ENCODE peak calls at places on chromosome 10, in seven cellular contexts. N is A549; K is mammary epithelial cell; Y is CD8-positive, alpha-beta T cell; S is CD4-positive, CD25-positive, alpha-beta regulatory T cell; V is IMR-90; T is endodermal cell. G is an unnamed sample. For H3K9me3, the result is how much of the 10 kb centered on the place peaks cover.

GRCh38 chr10:109593686-109594085 is 329.6 kb downstream of the XPNPEP1 start:
- DNase-seq in N (no peak), K (no peak), Y (no peak), S (no peak), V (no peak), T (no peak), G (no peak)

GRCh38 chr10:52357986-52358385 is 43.9 kb downstream of the DKK1 start:
- DNase-seq in N (no peak), K (no peak), Y (no peak), S (no peak), V (peak), T (no peak), G (no peak)

GRCh38 chr10:23065549-23065948 is 29.8 kb upstream of the MSRB2 start:
- DNase-seq in N (peak), K (peak), Y (no peak), S (no peak), V (peak), T (no peak), G (no peak)

GRCh38 chr10:57807906-57808305 is 459.8 kb downstream of the IPMK start:
- DNase-seq in N (no peak), K (no peak), Y (no peak), S (no peak), V (no peak), T (no peak), G (no peak)

GRCh38 chr10:43781480-43782361 is 133.0 kb upstream of the ZNF32 start:
- DNase-seq in N (no peak), K (no peak), Y (peak), S (no peak), V (peak), T (no peak), G (no peak)

GRCh38 chr10:128180843-128181242 is 54.6 kb upstream of the MKI67 start:
- DNase-seq in N (no peak), K (no peak), Y (peak), S (peak), V (no peak), T (no peak), G (no peak)

GRCh38 chr10:111996103-111996502 is 187.5 kb downstream of the GPAM start:
- DNase-seq in N (no peak), K (no peak), Y (no peak), S (no peak), V (no peak), T (no peak), G (no peak)

GRCh38 chr10:86367339-86367951 is 850 bp upstream of the GRID1 start:
- DNase-seq in N (no peak), K (no peak), Y (no peak), S (no peak), V (no peak), T (peak), G (no peak)

GRCh38 chr10:43957267-43958070 is 308.8 kb upstream of the ZNF32 start:
- DNase-seq in N (no peak), K (no peak), Y (no peak), S (no peak), V (no peak), T (peak), G (no peak)

GRCh38 chr10:73920084-73920483 is 9.2 kb downstream of the PLAU start:
- DNase-seq in N (no peak), K (peak), Y (no peak), S (no peak), V (no peak), T (no peak), G (no peak)

GRCh38 chr10:70367195-70367796 is 15.1 kb downstream of the LRRC20 start:
- DNase-seq in N (no peak), K (no peak), Y (no peak), S (no peak), V (peak), T (no peak), G (no peak)

GRCh38 chr10:94276140-94276539 is 86.6 kb downstream of the NOC3L start:
- DNase-seq in N (no peak), K (no peak), Y (no peak), S (no peak), V (no peak), T (no peak), G (no peak)

DNA sequence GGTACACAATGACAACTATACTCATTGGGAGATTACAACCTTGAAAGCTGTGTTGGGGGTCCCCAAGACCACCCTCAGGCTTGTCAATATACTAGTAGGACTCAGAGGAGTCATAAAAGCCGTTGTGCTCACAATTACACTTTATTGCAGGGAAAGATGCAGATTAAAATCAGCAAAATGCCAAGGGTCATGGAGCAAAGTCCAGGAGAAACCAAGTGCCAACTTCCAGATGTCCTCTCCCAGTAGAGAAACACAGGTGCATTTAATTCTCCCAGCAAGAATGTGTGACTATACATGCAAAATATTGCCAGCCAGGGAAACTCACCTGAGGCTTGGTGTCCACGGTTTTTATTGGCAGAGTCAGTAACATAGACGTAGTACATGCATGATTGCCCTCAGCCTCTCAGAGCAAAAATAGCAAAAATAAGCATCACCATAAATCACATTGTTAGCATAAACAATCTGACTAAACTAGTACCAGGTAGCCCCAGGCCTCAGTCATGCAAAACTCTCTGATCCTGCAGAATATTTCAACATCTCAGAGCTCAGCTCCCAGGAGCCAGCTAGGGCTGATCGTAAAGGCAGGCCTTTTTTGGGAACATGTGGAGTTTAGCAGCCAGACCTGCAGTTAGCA is 50.7 kb downstream of the VIM start:
- DNase-seq in N (no peak), K (no peak), Y (no peak), S (no peak), V (no peak), T (no peak), G (no peak)
- H3K9me3 ChIP-seq in N (under half), K (under half), Y (under half), S (under half), V (under half), T (half or more), G (under half)

DNA sequence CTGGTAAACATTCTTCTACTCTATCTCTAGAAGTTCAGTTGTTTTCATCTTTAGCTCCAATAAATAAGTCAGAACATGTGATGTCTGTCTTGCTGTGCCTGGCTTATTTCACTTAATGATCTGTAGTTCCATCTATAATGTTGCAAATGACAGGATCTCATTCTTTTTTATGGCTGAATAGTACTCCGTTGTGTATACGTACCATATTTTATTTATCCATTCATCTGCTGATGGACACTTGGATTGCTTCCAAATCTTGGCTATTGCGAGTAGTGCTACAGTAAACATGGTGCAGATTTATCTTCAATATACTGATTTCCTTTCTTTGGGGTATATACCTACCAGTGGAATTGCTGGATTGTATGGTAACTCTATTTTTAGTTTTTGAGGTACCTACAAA is 124.4 kb downstream of the ZNF33B start:
- DNase-seq in N (no peak), K (no peak), Y (no peak), S (no peak), V (no peak), T (no peak), G (no peak)
- H3K9me3 ChIP-seq in N (half or more), K (under half), Y (half or more), S (half or more), V (under half), T (half or more), G (under half)

DNA sequence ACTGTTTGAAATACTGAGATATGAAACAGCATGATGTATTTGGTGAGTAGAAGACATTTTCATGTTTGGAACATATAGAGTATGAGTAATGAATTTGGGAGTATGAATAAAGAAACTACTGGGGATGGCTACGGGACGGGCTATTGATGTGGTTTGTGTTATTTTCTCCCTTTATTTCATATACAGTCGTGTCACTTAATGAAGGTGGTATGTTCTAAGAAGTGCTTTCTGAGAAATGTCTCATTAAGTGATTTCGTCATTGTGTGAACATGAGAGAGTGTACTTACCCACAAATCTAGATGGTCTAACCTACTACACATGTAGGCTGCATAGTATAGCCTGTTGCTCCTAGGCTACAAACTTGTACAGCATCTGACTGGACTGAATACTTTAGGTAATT is 106.3 kb downstream of the CCNY start:
- DNase-seq in N (no peak), K (no peak), Y (no peak), S (no peak), V (no peak), T (no peak), G (no peak)
- H3K9me3 ChIP-seq in N (under half), K (under half), Y (under half), S (half or more), V (under half), T (half or more), G (under half)

DNA sequence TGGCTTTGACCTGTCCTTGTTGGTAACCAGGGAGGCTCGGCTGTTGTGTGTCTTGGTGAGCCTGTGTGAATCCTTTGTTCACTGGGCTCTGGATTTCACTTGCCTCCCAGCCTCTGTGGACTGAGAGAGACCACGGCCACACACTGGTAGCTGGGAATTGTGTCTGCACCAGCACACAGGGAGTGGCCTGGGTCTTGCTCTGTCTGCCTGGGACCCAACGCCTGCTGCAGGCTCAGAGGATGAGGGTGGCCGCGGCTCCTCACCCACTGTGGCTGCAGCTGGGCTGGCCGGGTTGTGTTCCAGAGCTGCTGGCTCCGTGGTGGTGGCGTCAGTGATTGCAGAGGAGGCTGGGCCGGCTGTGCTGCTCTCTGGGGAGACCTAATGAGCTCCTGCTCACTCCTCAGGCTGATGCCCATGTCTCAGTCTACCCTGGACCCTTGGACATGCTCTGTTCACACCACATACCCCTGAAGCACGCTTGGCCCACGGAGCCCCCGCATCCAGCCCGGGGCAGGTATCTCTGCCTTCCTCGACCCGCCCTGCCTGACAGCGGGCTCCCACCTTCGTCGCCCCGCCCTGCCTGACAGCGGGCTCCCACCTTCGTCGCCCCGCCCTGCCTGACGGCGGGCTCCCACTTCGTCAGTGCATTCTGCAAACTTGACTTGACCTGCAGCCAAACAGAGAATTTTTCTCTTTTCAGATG is 328.5 kb downstream of the ADARB2 start:
- DNase-seq in N (no peak), K (no peak), Y (no peak), S (no peak), V (no peak), T (peak), G (no peak)
- H3K9me3 ChIP-seq in N (under half), K (under half), Y (under half), S (under half), V (half or more), T (under half), G (under half)

DNA sequence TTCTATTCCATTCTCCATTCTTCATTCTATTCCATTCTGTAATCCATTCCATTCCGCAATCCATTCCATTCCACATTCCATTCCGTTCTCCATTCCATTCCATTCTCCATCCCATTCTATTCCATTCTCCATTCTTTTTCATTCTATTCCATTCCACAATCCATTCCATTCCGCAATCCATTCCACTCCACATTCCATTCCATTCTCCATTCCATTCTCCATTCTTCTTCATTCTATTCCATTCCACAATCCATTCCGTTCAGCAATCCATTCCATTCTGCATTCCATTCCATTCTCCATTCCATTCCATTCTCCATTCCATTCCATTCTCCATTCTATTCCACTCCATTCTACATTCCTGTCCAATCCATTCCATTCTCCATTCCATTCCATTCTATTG is 85.2 kb downstream of the NSUN6 start:
- DNase-seq in N (no peak), K (no peak), Y (no peak), S (no peak), V (no peak), T (no peak), G (no peak)
- H3K9me3 ChIP-seq in N (under half), K (under half), Y (under half), S (under half), V (under half), T (half or more), G (under half)

GRCh38 chr10:38118072-38118807 is 24.1 kb downstream of the ZNF37A start:
- DNase-seq in N (no peak), K (no peak), Y (no peak), S (no peak), V (peak), T (no peak), G (no peak)
- H3K9me3 ChIP-seq in N (half or more), K (half or more), Y (half or more), S (half or more), V (half or more), T (half or more), G (half or more)

GRCh38 chr10:17557459-17557858 is 59.7 kb downstream of the HACD1 start:
- DNase-seq in N (no peak), K (no peak), Y (no peak), S (no peak), V (no peak), T (no peak), G (no peak)

GRCh38 chr10:17563452-17563851 is 53.7 kb downstream of the HACD1 start:
- DNase-seq in N (no peak), K (no peak), Y (no peak), S (no peak), V (no peak), T (no peak), G (no peak)

GRCh38 chr10:17561131-17561530 is 56.0 kb downstream of the HACD1 start:
- DNase-seq in N (no peak), K (no peak), Y (no peak), S (no peak), V (peak), T (no peak), G (no peak)

GRCh38 chr10:17564911-17565310 is 52.3 kb downstream of the HACD1 start:
- DNase-seq in N (no peak), K (no peak), Y (no peak), S (no peak), V (no peak), T (no peak), G (no peak)

DNA sequence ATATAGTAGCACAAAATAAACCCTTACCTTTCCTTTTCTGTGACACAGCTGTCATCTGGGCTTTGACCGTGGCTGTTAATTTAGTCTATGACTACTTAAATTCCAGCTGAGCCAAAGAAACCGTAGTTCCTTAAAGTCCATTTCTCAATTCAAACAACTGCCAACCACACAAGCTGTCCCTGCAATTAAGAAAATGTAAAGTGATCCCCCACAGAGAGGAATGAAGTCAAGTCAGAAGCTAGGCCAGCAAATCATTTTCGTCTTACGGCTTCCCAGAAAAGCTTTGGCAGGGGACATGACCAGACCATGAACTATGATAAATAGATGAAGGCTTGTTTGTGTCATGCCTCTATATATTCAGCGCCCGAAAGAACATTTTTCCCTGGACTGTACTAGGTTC is 54.6 kb downstream of the HACD1 start:
- DNase-seq in N (no peak), K (peak), Y (no peak), S (no peak), V (peak), T (no peak), G (no peak)
- H3K9me3 ChIP-seq in N (under half), K (under half), Y (under half), S (under half), V (under half), T (under half), G (under half)

G was measured in T-helper 17 cell.